ENCODE peak calls at places on chromosomes 13 and 19, in seven cellular contexts. E, U, A, R, D, H and K are unnamed samples.

GRCh38 chr13:39684531-39685137 is 29.2 kb downstream of the COG6 start:
- DNase-seq in R (no peak), D (no peak), U (peak; percentile 65), A (no peak), H (no peak), E (no peak), K (no peak)

GRCh38 chr13:95212962-95213850 is 88.0 kb downstream of the ABCC4 start:
- DNase-seq in D (no peak), U (no peak), H (no peak), E (no peak), R (no peak), A (no peak), K (no peak)

GRCh38 chr13:32471187-32471922 is 43.4 kb upstream of the N4BP2L1 start:
- DNase-seq in R (no peak), D (no peak), E (no peak), A (peak; percentile 47), H (peak; percentile 18), U (peak; percentile 67), K (no peak)

GRCh38 chr19:47230122-47230920 is 678 bp downstream of the BBC3 start:
- DNase-seq in E (peak; percentile 78), H (peak; percentile 77), U (peak; percentile 18), A (peak; percentile 71), R (peak; percentile 88), D (peak; percentile 74), K (peak; percentile 79)

GRCh38 chr19:5926641-5927438 is 12.8 kb downstream of the CAPS start:
- DNase-seq in H (peak; percentile 51), D (no peak), R (no peak), U (no peak), E (peak; percentile 73), A (peak; percentile 81), K (no peak)

GRCh38 chr13:108959254-108959653 is 329.8 kb downstream of the MYO16 start:
- DNase-seq in D (no peak), R (no peak), E (no peak), U (no peak), H (no peak), A (no peak), K (no peak)

GRCh38 chr13:50357586-50358118 is 342.4 kb downstream of the KCNRG start:
- DNase-seq in A (peak; percentile 76), D (peak; percentile 58), R (no peak), U (peak; percentile 93), E (no peak), H (no peak), K (peak; percentile 50)

GRCh38 chr19:3146677-3147100 is 10.9 kb downstream of the GNA15 start:
- DNase-seq in A (no peak), H (no peak), D (no peak), E (peak; percentile 60), R (peak; percentile 68), U (no peak), K (no peak)

GRCh38 chr19:3881272-3882040 is 971 bp downstream of the ATCAY start:
- DNase-seq in R (no peak), H (no peak), A (no peak), D (no peak), U (no peak), E (no peak), K (no peak)

GRCh38 chr13:21079761-21080730 is 18.7 kb upstream of the LATS2 start:
- DNase-seq in A (no peak), H (no peak), E (peak; percentile 59), D (no peak), U (peak; percentile 93), R (no peak), K (no peak)

GRCh38 chr19:47729799-47730520 is 15.4 kb upstream of the NOP53 start:
- DNase-seq in H (peak; percentile 74), U (no peak), R (no peak), E (peak; percentile 77), A (peak; percentile 79), D (peak; percentile 81), K (peak; percentile 25)

GRCh38 chr19:4328243-4328990 is 10.2 kb downstream of the STAP2 start:
- DNase-seq in D (peak; percentile 96), R (peak; percentile 89), U (peak; percentile 74), H (peak; percentile 88), A (peak; percentile 97), E (peak; percentile 91), K (no peak)

GRCh38 chr13:95035311-95036109 is 265.7 kb downstream of the ABCC4 start:
- DNase-seq in R (no peak), E (no peak), U (no peak), D (no peak), H (no peak), A (no peak), K (no peak)

GRCh38 chr13:107827840-107828549 is 387.3 kb downstream of the LIG4 start:
- DNase-seq in A (no peak), E (no peak), U (no peak), D (no peak), H (no peak), R (no peak), K (no peak)

GRCh38 chr13:100128373-100128772 is 39.5 kb downstream of the PCCA start:
- DNase-seq in E (no peak), U (peak; percentile 92), A (no peak), D (no peak), H (no peak), R (no peak), K (no peak)

GRCh38 chr19:5086725-5087439 is 118.0 kb downstream of the KDM4B start:
- DNase-seq in E (no peak), A (no peak), H (no peak), D (no peak), R (no peak), U (no peak), K (no peak)

DNA sequence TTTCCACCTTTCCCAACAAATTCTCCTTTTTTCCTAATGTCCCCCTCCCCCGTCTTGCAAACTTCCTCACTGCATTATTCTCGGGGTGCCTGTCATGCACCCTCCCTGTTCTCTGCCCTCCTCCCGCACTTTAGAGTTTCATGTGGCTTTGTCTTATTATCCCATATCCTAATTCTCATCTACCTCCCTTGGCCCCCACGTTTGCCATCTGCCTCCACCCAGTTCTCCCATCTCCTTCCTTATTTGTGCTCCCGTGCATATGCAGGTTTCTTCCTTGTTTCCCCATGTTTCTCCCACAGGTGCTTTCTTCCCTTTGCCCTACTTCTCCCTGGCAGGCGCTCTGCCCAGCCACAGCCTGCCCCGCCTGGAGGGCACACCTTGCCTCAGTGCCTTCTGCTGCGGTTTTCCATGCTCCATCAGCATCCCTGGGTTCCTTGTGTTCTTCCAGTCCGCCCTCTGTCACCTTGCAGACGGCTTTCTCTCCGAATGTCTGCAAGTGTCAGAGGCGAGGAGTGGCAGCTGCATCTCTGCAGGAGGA is 1.5 kb downstream of the SPATA13 start:
- DNase-seq in U (no peak), E (no peak), H (no peak), R (no peak), D (peak; percentile 80), A (no peak), K (no peak)
- H3K4me3 ChIP-seq in U (peak overlapping the region; percentile 94), E (no peak overlapping the region), H (peak overlapping the region; percentile 81), R (no peak overlapping the region), D (peak overlapping the region; percentile 86), A (peak overlapping the region; percentile 75), K (peak overlapping the region; percentile 91)

GRCh38 chr13:54841682-54842081 is 1813.1 kb downstream of the OLFM4 start:
- DNase-seq in D (no peak), R (no peak), U (no peak), H (no peak), E (no peak), A (no peak), K (no peak)

DNA sequence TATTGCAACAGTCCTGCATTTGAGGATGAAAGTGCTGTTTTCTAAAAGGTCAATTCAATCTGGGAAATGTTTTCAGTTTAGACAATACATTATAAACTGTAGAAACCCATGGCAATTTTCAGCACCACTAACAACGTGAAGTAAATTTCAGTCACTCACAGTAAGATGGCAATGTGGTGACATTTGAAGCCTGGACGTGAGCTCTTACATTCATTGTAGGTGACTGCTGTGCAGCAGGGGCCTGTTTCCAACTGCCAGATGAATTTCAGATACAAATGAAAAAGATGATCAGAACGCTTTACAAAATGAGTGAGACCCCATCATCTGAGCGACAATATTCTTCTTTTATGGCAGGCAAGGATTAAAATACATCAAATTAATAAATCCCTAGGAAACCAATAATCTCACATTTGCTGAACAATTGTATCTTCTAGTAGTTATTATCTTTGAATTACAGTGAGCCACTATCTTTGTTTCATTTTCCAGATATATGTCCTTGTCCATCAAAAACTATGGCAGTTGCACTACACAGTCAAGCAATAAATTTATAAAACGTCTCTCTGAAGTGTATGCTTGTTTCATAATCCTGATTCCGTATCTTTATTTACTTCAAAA is 1816.8 kb downstream of the OLFM4 start:
- DNase-seq in E (no peak), A (no peak), D (no peak), R (no peak), H (no peak), U (no peak), K (no peak)
- H3K27me3 ChIP-seq in E (no peaks in the 10 kb centered on the region), A (no peaks in the 10 kb centered on the region), D (no peaks in the 10 kb centered on the region), R (no peaks in the 10 kb centered on the region), H (no peaks in the 10 kb centered on the region), U (no peaks in the 10 kb centered on the region), K (no peaks in the 10 kb centered on the region)

GRCh38 chr19:7705387-7706187 is 3.7 kb upstream of the FCER2 start:
- DNase-seq in A (no peak), R (peak; percentile 47), E (peak; percentile 81), U (no peak), D (peak; percentile 44), H (no peak), K (no peak)

GRCh38 chr19:7706188-7706530 is 4.2 kb upstream of the FCER2 start:
- DNase-seq in A (no peak), D (no peak), R (no peak), E (no peak), U (no peak), H (no peak), K (no peak)

GRCh38 chr19:7706662-7707454 is 4.9 kb upstream of the FCER2 start:
- DNase-seq in A (no peak), R (no peak), H (no peak), E (no peak), D (no peak), U (no peak), K (no peak)

GRCh38 chr19:7709932-7710460 is 8.1 kb upstream of the FCER2 start:
- DNase-seq in A (no peak), H (no peak), R (no peak), E (no peak), D (no peak), U (no peak), K (no peak)

GRCh38 chr19:7710616-7711015 is 8.7 kb upstream of the FCER2 start:
- DNase-seq in U (no peak), A (no peak), E (no peak), D (no peak), R (no peak), H (no peak), K (no peak)
- H3K4me1 ChIP-seq in U (no peaks in the 10 kb centered on the region), A (no peaks in the 10 kb centered on the region), E (no peaks in the 10 kb centered on the region), D (no peaks in the 10 kb centered on the region), R (peaks cover 16% of the 10 kb centered on the region), H (no peaks in the 10 kb centered on the region), K (no peaks in the 10 kb centered on the region)

GRCh38 chr19:18274776-18275356 is 614 bp upstream of the IQCN start:
- DNase-seq in U (peak; percentile 89), H (peak; percentile 90), E (peak; percentile 90), R (no peak), A (peak; percentile 89), D (peak; percentile 89), K (no peak)
- H3K4me3 ChIP-seq in U (no peak overlapping the region), H (peak overlapping the region; percentile 24), E (no peak overlapping the region), R (no peak overlapping the region), A (peak overlapping the region; percentile 0), D (no peak overlapping the region), K (no peak overlapping the region)

DNA sequence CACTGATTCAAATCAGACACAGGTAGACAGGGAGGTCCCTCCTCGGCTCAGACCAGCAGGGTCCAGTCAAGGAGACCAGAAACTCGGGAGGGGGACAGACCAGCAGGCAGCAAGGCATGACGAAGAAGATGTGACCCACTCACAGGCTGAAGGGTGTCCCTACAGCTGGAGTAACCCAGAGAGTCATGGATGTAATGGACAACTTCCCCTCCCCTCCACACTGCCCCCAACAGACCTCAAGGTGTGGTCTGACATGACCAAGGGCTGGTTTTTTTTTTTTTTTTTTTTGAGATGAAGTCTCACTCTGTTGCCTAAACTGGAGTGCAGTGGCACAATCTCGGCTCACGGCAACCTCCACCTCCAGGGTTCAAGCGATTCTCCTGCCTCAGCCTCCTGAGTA is 34.1 kb downstream of the PBX4 start:
- DNase-seq in R (no peak), E (no peak), H (no peak), D (no peak), U (no peak), A (no peak), K (no peak)
- H3K27me3 ChIP-seq in R (no peaks in the 10 kb centered on the region), E (no peaks in the 10 kb centered on the region), H (no peaks in the 10 kb centered on the region), D (no peaks in the 10 kb centered on the region), U (no peaks in the 10 kb centered on the region), A (no peaks in the 10 kb centered on the region), K (no peaks in the 10 kb centered on the region)